ENCODE peak calls at places on chromosomes 12 and 14, in six cellular contexts. K, Q, O, G, S and A are unnamed samples.

GRCh38 chr14:80930836-80931389 is 10.6 kb downstream of the CEP128 start:
- DNase-seq in Q (no peak), S (no peak), G (no peak), O (no peak), K (peak; percentile 88), A (no peak)

GRCh38 chr14:24888532-24888931 is 161.4 kb downstream of the STXBP6 start:
- DNase-seq in S (no peak), Q (no peak), O (peak; percentile 77), K (no peak), G (no peak), A (no peak)

GRCh38 chr14:28704153-28704552 is 62.4 kb upstream of the FOXG1 start:
- DNase-seq in K (no peak), S (no peak), O (no peak), G (no peak), Q (no peak), A (no peak)

GRCh38 chr12:93773122-93773871 is 96.1 kb downstream of the CRADD start:
- DNase-seq in K (no peak), S (no peak), O (no peak), Q (no peak), G (no peak), A (no peak)

GRCh38 chr14:22070119-22070982 is 396.7 kb upstream of the OR4E1 start:
- DNase-seq in G (peak; percentile 60), K (no peak), Q (no peak), O (no peak), S (no peak), A (peak; percentile 41)

GRCh38 chr12:65637150-65637549 is 187.1 kb upstream of the HMGA2 start:
- DNase-seq in G (no peak), O (no peak), Q (no peak), K (no peak), S (no peak), A (no peak)

GRCh38 chr14:31926123-31926522 is 151.0 kb upstream of the ARHGAP5 start:
- DNase-seq in Q (peak; percentile 54), O (peak; percentile 87), S (peak; percentile 29), G (no peak), K (no peak), A (no peak)

GRCh38 chr12:118377005-118377890 is 893 bp downstream of the SUDS3 start:
- DNase-seq in G (no peak), S (no peak), K (no peak), O (no peak), Q (no peak), A (no peak)

GRCh38 chr12:14416658-14417057 is 51.2 kb downstream of the ATF7IP start:
- DNase-seq in K (no peak), O (peak; percentile 33), S (no peak), Q (no peak), G (no peak), A (no peak)

GRCh38 chr14:22824711-22825359 is 4.9 kb upstream of the MRPL52 start:
- DNase-seq in S (peak; percentile 75), O (peak; percentile 85), K (no peak), G (no peak), Q (peak; percentile 53), A (no peak)

GRCh38 chr14:38108681-38109080 is 99.0 kb upstream of the SSTR1 start:
- DNase-seq in S (no peak), K (no peak), O (no peak), G (no peak), Q (no peak), A (no peak)

GRCh38 chr12:71556881-71557280 is 106.8 kb downstream of the ZFC3H1 start:
- DNase-seq in Q (peak; percentile 55), S (no peak), O (peak; percentile 18), K (no peak), G (no peak), A (no peak)

GRCh38 chr14:56004807-56005579 is 113.2 kb upstream of the PELI2 start:
- DNase-seq in K (peak; percentile 15), S (no peak), G (no peak), O (no peak), Q (no peak), A (no peak)

GRCh38 chr12:52903285-52903854 is 1.5 kb downstream of the KRT8 start:
- DNase-seq in G (peak; percentile 91), S (peak; percentile 88), Q (no peak), K (no peak), O (peak; percentile 69), A (peak; percentile 90)

GRCh38 chr14:71137536-71138235 is 230.4 kb downstream of the PCNX1 start:
- DNase-seq in G (peak; percentile 17), O (no peak), Q (no peak), S (no peak), K (no peak), A (no peak)

GRCh38 chr12:57239587-57240068 is 10.1 kb downstream of the SHMT2 start:
- DNase-seq in K (no peak), S (no peak), G (no peak), O (no peak), Q (no peak), A (no peak)

GRCh38 chr12:25792031-25792430 is 166.5 kb upstream of the RASSF8 start:
- DNase-seq in Q (no peak), O (no peak), K (no peak), S (no peak), G (no peak), A (no peak)

GRCh38 chr14:74531467-74531866 is 37.9 kb downstream of the ISCA2 start:
- DNase-seq in S (peak; percentile 39), Q (peak; percentile 63), G (peak; percentile 72), K (no peak), O (peak; percentile 16), A (peak; percentile 77)

GRCh38 chr12:2198088-2198501 is 145.3 kb downstream of the CACNA1C start:
- DNase-seq in S (no peak), G (peak; percentile 72), O (no peak), K (no peak), Q (peak; percentile 42), A (peak; percentile 69)

GRCh38 chr12:6780573-6780972 is 8.3 kb downstream of the LAG3 start:
- DNase-seq in O (no peak), G (no peak), K (no peak), S (no peak), Q (no peak), A (no peak)

GRCh38 chr12:115000038-115000437 is 316.1 kb upstream of the TBX3 start:
- DNase-seq in K (peak; percentile 31), G (no peak), Q (peak; percentile 54), S (no peak), O (peak; percentile 52), A (no peak)

GRCh38 chr14:25622752-25623151 is 572.8 kb upstream of the STXBP6 start:
- DNase-seq in K (no peak), G (no peak), Q (no peak), S (no peak), O (no peak), A (no peak)

GRCh38 chr12:32549675-32550079 is 129.4 kb upstream of the DNM1L start:
- DNase-seq in K (no peak), S (no peak), G (peak; percentile 46), Q (no peak), O (no peak), A (no peak)

GRCh38 chr12:124913474-124914391 is 717 bp downstream of the UBC start:
- DNase-seq in G (peak; percentile 84), S (peak; percentile 68), K (no peak), Q (no peak), O (peak; percentile 76), A (peak; percentile 89)

GRCh38 chr12:124914392-124915248 is at the start of gene UBC:
- DNase-seq in S (peak; percentile 84), O (peak; percentile 76), K (no peak), Q (peak; percentile 87), G (peak; percentile 92), A (peak; percentile 82)

GRCh38 chr12:124917135-124917840 is 2.8 kb upstream of the UBC start:
- DNase-seq in G (peak; percentile 86), S (peak; percentile 77), O (peak; percentile 99), Q (peak; percentile 99), K (peak; percentile 98), A (peak; percentile 95)

GRCh38 chr12:124916370-124917134 is 2.1 kb upstream of the UBC start:
- DNase-seq in K (no peak), G (no peak), S (no peak), O (peak; percentile 96), Q (peak; percentile 90), A (no peak)

DNA sequence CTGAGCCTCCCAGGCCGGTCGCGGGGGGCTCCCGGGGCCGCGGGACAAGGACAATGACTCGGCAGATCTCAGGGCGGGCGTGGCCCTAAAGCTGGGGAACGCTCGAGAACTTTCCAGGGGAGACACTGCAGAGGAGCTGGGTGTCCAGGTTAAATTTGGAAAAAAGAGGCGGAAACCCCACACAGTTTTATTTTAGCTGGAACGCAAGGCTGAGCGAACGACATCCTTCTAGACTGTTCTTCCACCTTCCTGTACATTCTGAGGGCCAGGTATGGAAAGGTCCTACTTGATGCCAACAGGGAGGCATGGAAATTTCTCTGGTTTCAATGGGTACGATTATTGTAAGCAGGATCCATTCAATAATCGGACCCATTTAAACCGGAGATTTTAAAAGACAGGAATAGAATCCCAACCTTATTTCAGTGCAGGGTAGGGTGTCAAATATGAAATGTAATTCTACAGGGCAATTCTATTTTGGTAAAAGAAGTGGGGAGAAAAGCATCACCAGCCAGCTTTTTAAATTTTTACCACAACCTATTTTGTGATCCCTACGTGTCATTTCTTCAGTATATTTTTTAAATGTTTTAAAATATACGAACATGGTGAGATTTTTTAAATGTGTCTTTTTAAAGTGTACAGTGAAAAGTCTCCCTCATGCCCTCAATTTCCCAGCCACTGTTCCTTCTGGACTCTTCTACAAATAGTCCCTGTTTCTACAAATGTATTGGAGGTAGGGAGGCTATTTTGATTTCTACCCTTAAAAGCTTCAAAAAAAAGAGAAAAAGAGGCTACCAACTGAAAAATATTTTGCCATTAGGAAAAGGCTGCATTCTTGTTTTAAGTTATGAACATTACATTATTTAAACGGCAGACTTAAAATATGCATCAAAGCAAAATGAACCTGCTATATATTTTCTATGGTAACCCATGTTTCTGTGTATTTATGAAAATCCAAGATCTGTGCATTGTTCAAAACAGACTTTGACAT is 1.1 kb upstream of the UBC start:
- DNase-seq in S (no peak), Q (no peak), G (no peak), O (peak; percentile 51), K (no peak), A (peak; percentile 58)
- TF ChIP-seq ATF3 in S (no peak), Q (no peak), G (no peak), O (no peak), K (no peak), A (no peak)

GRCh38 chr12:4824415-4824814 is 85.3 kb upstream of the KCNA1 start:
- DNase-seq in O (no peak), G (no peak), K (no peak), S (no peak), Q (no peak), A (no peak)
- TF ChIP-seq ATF3 in O (no peak), G (no peak), K (no peak), S (no peak), Q (no peak), A (no peak)

GRCh38 chr12:120015313-120015712 is 26.3 kb downstream of the BICDL1 start:
- DNase-seq in Q (no peak), O (no peak), S (no peak), K (peak; percentile 35), G (no peak), A (no peak)
- TF ChIP-seq ATF3 in Q (no peak), O (no peak), S (no peak), K (no peak), G (no peak), A (no peak)

DNA sequence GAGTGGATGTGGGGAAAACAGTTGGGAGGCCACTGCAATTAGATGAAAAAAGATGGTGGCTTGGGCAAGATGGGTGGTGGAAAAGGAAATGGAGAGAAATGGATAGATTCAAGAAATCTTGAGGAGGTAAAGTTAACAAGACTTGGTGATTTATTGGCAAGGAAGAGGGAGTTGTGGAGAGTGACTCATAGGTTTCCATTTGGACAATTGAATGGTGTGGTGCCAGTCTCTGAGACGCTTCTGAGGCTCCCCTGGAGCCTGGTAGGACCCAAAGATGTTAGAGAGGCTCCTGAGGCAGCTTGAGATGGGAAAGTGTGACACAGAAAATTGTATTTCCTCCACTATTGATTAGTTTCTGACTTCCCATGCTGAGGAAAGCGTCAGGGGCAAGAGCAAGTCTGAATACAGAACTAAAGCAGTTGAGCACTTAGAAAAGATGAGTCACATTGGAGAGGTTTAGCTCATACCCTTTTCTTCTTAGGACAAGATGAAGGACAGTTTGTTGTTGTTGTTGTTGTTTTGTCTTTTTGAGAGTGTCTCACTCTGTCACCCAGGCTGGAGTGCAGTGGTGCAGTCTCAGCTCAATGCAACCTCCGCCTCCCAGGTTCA is 4.5 kb downstream of the PRPF40B start:
- DNase-seq in Q (peak; percentile 23), S (no peak), K (no peak), O (no peak), G (no peak), A (no peak)
- TF ChIP-seq ATF3 in Q (no peak), S (no peak), K (no peak), O (no peak), G (no peak), A (no peak)